ENCODE peak calls at places on chromosomes 2 and 18, in ten cellular contexts. U is SK-N-SH, I is stomach, X is A549, B is transverse colon, V is tibial nerve, E is K562, O is HepG2, N is suprapubic skin, Y is sigmoid colon. C is an unnamed sample.
A peak's percentile ranks its signal among the peaks of the same experiment; 100 is the strongest.

GRCh38 chr2:101387151-101387807 is at the start of gene CREG2:
- DNase-seq in O (peak; percentile 40), B (peak; percentile 32), Y (peak; percentile 74), X (peak; percentile 65), V (no peak), U (peak; percentile 93), N (peak; percentile 79), I (peak; percentile 75), E (peak; percentile 19), C (no peak)

GRCh38 chr18:9082763-9083510 is 19.6 kb upstream of the NDUFV2 start:
- DNase-seq in Y (no peak), U (no peak), O (no peak), N (no peak), V (no peak), B (no peak), X (no peak), I (no peak), E (no peak), C (no peak)

GRCh38 chr2:33598472-33599174 is 476 bp downstream of the FAM98A start:
- DNase-seq in B (peak; percentile 45), Y (no peak), O (peak; percentile 45), E (peak; percentile 61), X (peak; percentile 40), I (no peak), U (peak; percentile 50), N (peak; percentile 84), V (peak; percentile 14), C (no peak)

GRCh38 chr2:227378371-227378782 is 729 bp downstream of the TM4SF20 start:
- DNase-seq in B (no peak), I (no peak), Y (no peak), X (peak; percentile 46), U (no peak), V (no peak), E (no peak), N (no peak), O (no peak), C (no peak)

GRCh38 chr2:241443486-241444223 is 64.7 kb downstream of the STK25 start:
- DNase-seq in Y (no peak), O (no peak), E (peak; percentile 68), B (peak; percentile 71), I (peak; percentile 66), X (no peak), N (no peak), U (peak; percentile 28), V (peak; percentile 35), C (no peak)

GRCh38 chr2:196353717-196354116 is 182.3 kb upstream of the STK17B start:
- DNase-seq in Y (no peak), V (no peak), O (no peak), B (no peak), N (no peak), X (no peak), U (no peak), I (no peak), E (no peak), C (no peak)

GRCh38 chr2:37711308-37711731 is 39.9 kb upstream of the CDC42EP3 start:
- DNase-seq in Y (no peak), X (peak; percentile 36), O (no peak), U (no peak), I (no peak), N (no peak), E (peak; percentile 18), B (peak; percentile 14), V (no peak), C (no peak)

GRCh38 chr2:150339951-150340350 is 147.5 kb downstream of the RND3 start:
- DNase-seq in I (no peak), U (peak; percentile 33), X (no peak), Y (no peak), E (no peak), V (no peak), N (no peak), O (no peak), B (no peak), C (no peak)

GRCh38 chr2:188853307-188853706 is 120.9 kb upstream of the COL3A1 start:
- DNase-seq in Y (no peak), U (peak; percentile 41), O (no peak), B (no peak), X (no peak), N (no peak), V (no peak), I (no peak), E (no peak), C (no peak)

GRCh38 chr2:130391872-130392670 is 36.2 kb downstream of the PTPN18 start:
- DNase-seq in I (no peak), X (no peak), E (no peak), B (no peak), U (peak; percentile 58), O (peak; percentile 34), V (no peak), Y (peak; percentile 64), N (no peak), C (peak; percentile 89)

GRCh38 chr2:60354713-60355112 is 198.7 kb downstream of the BCL11A start:
- DNase-seq in I (no peak), N (no peak), V (no peak), E (no peak), Y (no peak), B (no peak), X (no peak), U (no peak), O (no peak), C (no peak)

GRCh38 chr2:191645807-191646611 is 31.9 kb upstream of the NABP1 start:
- DNase-seq in O (no peak), E (peak; percentile 39), B (no peak), V (no peak), X (no peak), U (peak; percentile 1), I (no peak), Y (no peak), N (no peak), C (no peak)

GRCh38 chr2:164661349-164661748 is 40.1 kb upstream of the GRB14 start:
- DNase-seq in U (no peak), B (no peak), O (no peak), Y (no peak), X (no peak), E (no peak), I (no peak), V (no peak), N (no peak), C (no peak)

GRCh38 chr2:220394433-220394832 is 767.0 kb downstream of the SLC4A3 start:
- DNase-seq in U (no peak), I (no peak), B (no peak), O (no peak), E (no peak), N (no peak), V (no peak), X (no peak), Y (no peak), C (no peak)

GRCh38 chr18:49647496-49648168 is 85.8 kb downstream of the LIPG start:
- DNase-seq in B (no peak), I (no peak), N (no peak), X (no peak), E (no peak), Y (peak; percentile 41), U (no peak), O (no peak), V (no peak), C (no peak)
- TF ChIP-seq EP300 in B (no peak), I (no peak), N (no peak), X (no peak), E (no peak), Y (no peak), U (no peak), O (no peak), V (no peak), C (no peak)

GRCh38 chr2:12033494-12033893 is 287.1 kb downstream of the LPIN1 start:
- DNase-seq in E (no peak), X (no peak), Y (no peak), I (no peak), N (no peak), U (no peak), V (no peak), B (no peak), O (no peak), C (no peak)

GRCh38 chr2:12034303-12034861 is 287.9 kb downstream of the LPIN1 start:
- DNase-seq in X (no peak), U (no peak), O (no peak), I (no peak), V (no peak), B (no peak), N (no peak), E (no peak), Y (no peak), C (no peak)

GRCh38 chr2:12031871-12032270 is 285.4 kb downstream of the LPIN1 start:
- DNase-seq in E (no peak), N (no peak), V (no peak), Y (no peak), O (no peak), X (no peak), U (no peak), I (no peak), B (no peak), C (no peak)

GRCh38 chr2:12032421-12032820 is 286.0 kb downstream of the LPIN1 start:
- DNase-seq in O (no peak), B (no peak), E (no peak), Y (no peak), V (no peak), I (no peak), X (no peak), U (no peak), N (no peak), C (no peak)

DNA sequence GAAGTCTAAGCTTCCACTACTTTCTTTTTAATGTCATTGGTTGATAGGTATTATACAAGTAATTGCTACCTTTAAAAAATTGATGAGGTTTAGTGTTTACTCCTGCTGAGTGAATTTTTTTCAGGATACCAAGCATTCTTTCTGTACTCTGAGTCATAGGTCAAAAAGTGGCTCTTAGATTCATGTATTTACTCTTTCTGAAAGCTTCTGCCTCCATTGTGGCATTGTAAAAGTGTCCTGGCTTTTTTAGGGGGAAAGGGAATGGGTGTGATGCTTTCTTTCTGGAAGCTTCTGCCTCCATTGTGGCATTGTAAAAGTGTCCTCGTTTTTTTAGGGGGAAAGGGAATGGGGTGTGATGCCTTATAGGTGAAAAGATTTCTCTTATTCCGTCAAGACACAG is 286.5 kb downstream of the LPIN1 start:
- DNase-seq in B (no peak), O (no peak), X (no peak), U (no peak), N (no peak), I (no peak), V (no peak), E (no peak), Y (no peak), C (no peak)
- TF ChIP-seq EP300 in B (no peak), O (no peak), X (no peak), U (no peak), N (no peak), I (no peak), V (no peak), E (no peak), Y (no peak), C (no peak)

DNA sequence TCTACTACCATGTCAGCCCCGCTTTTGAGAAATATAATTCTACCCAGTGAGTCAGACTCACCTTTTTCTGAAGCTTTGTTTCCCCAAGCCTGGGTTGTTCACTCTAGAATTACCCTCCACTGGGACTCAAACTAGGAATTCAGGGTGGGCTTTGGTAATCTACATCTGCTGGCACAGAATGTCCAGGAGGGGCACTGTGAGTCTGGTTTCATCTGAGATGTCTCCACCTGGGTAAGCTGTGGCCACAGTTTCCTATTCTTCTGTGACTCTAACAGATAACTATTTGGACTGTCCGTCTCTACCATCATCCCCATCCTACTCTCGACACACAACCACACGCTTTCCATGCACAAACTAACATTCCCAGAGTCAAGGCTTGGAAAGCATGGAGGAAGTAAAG is 457.2 kb downstream of the STK39 start:
- DNase-seq in V (no peak), U (no peak), Y (no peak), B (no peak), O (no peak), N (no peak), E (no peak), I (no peak), X (no peak), C (no peak)
- TF ChIP-seq EP300 in V (no peak), U (no peak), Y (no peak), B (no peak), O (no peak), N (no peak), E (no peak), I (no peak), X (no peak), C (no peak)

GRCh38 chr18:21051615-21052014 is 60.0 kb downstream of the ROCK1 start:
- DNase-seq in N (no peak), U (no peak), I (no peak), Y (no peak), X (no peak), O (no peak), E (no peak), B (no peak), V (no peak), C (no peak)
- TF ChIP-seq EP300 in N (no peak), U (no peak), I (no peak), Y (no peak), X (no peak), O (no peak), E (no peak), B (no peak), V (no peak), C (no peak)